ENCODE peak calls at places on chromosomes 7 and 10, in five cellular contexts. O is Peyer's patch; B is CD8-positive, alpha-beta memory T cell; X is body of pancreas; L is aorta. U is an unnamed sample.

GRCh38 chr7:21077602-21078001 is 290.9 kb upstream of the SP8 start:
- DNase-seq in O (no peak), B (no peak), X (no peak), L (no peak), U (no peak)

GRCh38 chr7:28986028-28986427 is 27.9 kb upstream of the TRIL start:
- DNase-seq in O (no peak), B (no peak), X (no peak), L (no peak), U (no peak)

GRCh38 chr10:60205741-60206140 is 183.9 kb downstream of the ANK3 start:
- DNase-seq in O (no peak), B (no peak), X (no peak), L (no peak), U (no peak)

GRCh38 chr7:91517408-91517807 is 253.2 kb downstream of the FZD1 start:
- DNase-seq in O (no peak), B (no peak), X (no peak), L (no peak), U (no peak)

GRCh38 chr7:132298782-132299181 is 277.5 kb downstream of the PLXNA4 start:
- DNase-seq in O (no peak), B (no peak), X (no peak), L (no peak), U (no peak)

GRCh38 chr7:133434246-133434865 is 181.5 kb downstream of the EXOC4 start:
- DNase-seq in O (no peak), B (no peak), X (no peak), L (no peak), U (no peak)

GRCh38 chr7:70312336-70312735 is 714.1 kb downstream of the AUTS2 start:
- DNase-seq in O (no peak), B (peak; percentile 26), X (no peak), L (no peak), U (no peak)

GRCh38 chr7:47937065-47937687 is 11.1 kb downstream of the PKD1L1 start:
- DNase-seq in O (peak; percentile 84), B (no peak), X (no peak), L (no peak), U (no peak)

GRCh38 chr7:1418505-1419309 is 40.6 kb downstream of the MICALL2 start:
- DNase-seq in O (no peak), B (no peak), X (no peak), L (no peak), U (no peak)

GRCh38 chr7:158648787-158649186 is 55.8 kb downstream of the NCAPG2 start:
- DNase-seq in O (no peak), B (no peak), X (no peak), L (no peak), U (no peak)

GRCh38 chr10:121631296-121631695 is 33.1 kb upstream of the FGFR2 start:
- DNase-seq in O (no peak), B (no peak), X (no peak), L (no peak), U (no peak)

GRCh38 chr10:63128443-63128842 is 4.7 kb upstream of the NRBF2 start:
- DNase-seq in O (no peak), B (no peak), X (no peak), L (no peak), U (no peak)

GRCh38 chr7:28203498-28204240 is 23.1 kb upstream of the JAZF1 start:
- DNase-seq in O (no peak), B (no peak), X (no peak), L (no peak), U (no peak)

GRCh38 chr10:119305860-119306513 is 98.6 kb downstream of the GRK5 start:
- DNase-seq in O (peak; percentile 90), B (peak; percentile 68), X (no peak), L (peak; percentile 93), U (peak; percentile 46)
- H3K4me1 ChIP-seq in O (peaks cover 5% of the 10 kb centered on the region), B (peaks cover 66% of the 10 kb centered on the region), X (peaks cover 31% of the 10 kb centered on the region), L (peaks cover 9% of the 10 kb centered on the region), U (no peaks in the 10 kb centered on the region)

GRCh38 chr10:95782274-95782830 is 26.4 kb downstream of the ENTPD1 start:
- DNase-seq in O (no peak), B (no peak), X (no peak), L (no peak), U (no peak)
- H3K27ac ChIP-seq in O (peak overlapping the region; percentile 73), B (no peak overlapping the region), X (no peak overlapping the region), L (no peak overlapping the region), U (no peak overlapping the region)

GRCh38 chr10:72611783-72612182 is 14.1 kb downstream of the MICU1 start:
- DNase-seq in O (no peak), B (no peak), X (no peak), L (no peak), U (no peak)
- H3K4me1 ChIP-seq in O (no peaks in the 10 kb centered on the region), B (no peaks in the 10 kb centered on the region), X (peaks cover 5% of the 10 kb centered on the region), L (no peaks in the 10 kb centered on the region), U (no peaks in the 10 kb centered on the region)

DNA sequence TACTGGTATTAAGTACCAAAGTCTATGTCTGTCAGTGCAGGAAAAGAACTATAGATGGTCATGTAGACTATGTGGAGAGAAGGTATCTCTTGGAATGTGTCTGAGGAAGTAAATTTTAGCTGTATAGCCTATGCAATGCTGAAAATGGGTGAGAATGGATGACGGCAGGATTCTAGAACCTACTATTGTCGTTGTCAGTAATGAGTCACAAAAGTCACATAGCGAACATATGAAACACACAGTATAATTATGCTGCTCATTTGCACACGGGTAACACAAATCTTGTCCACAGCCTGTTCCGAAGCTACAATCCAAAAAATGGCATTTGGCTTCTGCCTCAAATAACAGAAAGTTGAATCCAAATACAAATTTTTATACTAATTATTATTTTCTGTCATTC is 33.6 kb upstream of the KMT2E start:
- DNase-seq in O (no peak), B (no peak), X (no peak), L (no peak), U (no peak)
- H3K27ac ChIP-seq in O (no peak overlapping the region), B (no peak overlapping the region), X (no peak overlapping the region), L (no peak overlapping the region), U (peak overlapping the region; percentile 97)

GRCh38 chr10:4568731-4569130 is 257.3 kb upstream of the AKR1E2 start:
- DNase-seq in O (no peak), B (no peak), X (no peak), L (no peak), U (no peak)
- H3K4me1 ChIP-seq in O (no peaks in the 10 kb centered on the region), B (no peaks in the 10 kb centered on the region), X (no peaks in the 10 kb centered on the region), L (no peaks in the 10 kb centered on the region), U (no peaks in the 10 kb centered on the region)

DNA sequence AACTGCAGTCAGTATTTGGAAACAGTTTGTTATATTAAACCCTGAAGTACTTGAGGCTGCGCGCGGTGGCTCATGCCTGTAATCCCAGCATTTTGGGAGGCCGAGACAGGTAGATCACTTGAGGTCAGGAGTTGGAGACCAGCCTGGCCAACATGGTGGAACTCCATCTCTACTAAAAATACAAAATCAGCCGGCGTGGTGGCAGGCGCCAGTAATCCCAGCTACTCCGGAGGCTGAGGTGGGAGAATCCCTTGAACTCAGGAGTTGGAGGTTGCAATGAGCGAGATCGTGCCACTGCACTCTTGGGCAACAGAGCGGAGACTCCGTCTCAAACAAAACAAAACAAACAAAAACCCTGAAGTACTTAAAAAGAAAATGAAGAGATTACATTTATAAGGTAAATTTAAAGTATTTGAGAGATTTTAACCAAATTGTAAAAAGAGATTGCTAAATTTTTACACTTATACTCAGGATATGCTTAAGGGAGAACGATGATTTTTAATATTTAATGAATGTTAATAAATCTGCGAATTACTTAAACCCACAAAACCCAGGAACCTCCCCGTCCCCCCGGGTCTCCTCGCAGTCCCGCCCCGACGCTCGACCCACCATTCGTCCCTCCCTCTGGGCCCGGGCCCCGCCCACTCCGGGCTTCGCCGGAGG is 425 bp upstream of the MTG1 start:
- DNase-seq in O (peak; percentile 46), B (no peak), X (peak; percentile 17), L (no peak), U (no peak)
- H3K27ac ChIP-seq in O (peak overlapping the region; percentile 85), B (no peak overlapping the region), X (peak overlapping the region; percentile 85), L (no peak overlapping the region), U (peak overlapping the region; percentile 74)

DNA sequence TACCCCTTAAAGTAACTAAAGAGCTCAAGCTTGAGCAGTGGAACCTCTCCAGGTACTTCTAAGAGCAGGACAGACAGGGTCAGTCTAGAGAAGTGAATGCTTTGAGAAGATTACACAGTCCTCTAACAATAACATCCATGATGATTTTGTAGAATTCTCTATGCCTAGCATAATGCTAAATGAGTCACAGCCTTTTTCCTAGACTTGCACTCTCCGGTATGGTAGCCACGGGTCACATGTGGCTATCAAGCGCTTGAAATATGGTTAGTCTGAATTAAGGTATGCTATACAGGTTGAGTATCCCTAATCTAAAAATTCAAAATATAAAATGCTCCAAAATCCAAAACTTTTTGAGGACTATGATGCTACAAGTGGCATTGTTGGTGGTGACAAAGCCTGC is 166.6 kb upstream of the MKLN1 start:
- DNase-seq in O (no peak), B (no peak), X (no peak), L (no peak), U (no peak)
- H3K4me1 ChIP-seq in O (no peaks in the 10 kb centered on the region), B (no peaks in the 10 kb centered on the region), X (peaks cover 6% of the 10 kb centered on the region), L (no peaks in the 10 kb centered on the region), U (no peaks in the 10 kb centered on the region)